ENCODE peak calls at places on chromosomes 1 and 21, in four cellular contexts. D, P, H and W are unnamed samples. For H3K9me3, the result is how much of the 10 kb centered on the place peaks cover.

GRCh38 chr1:169959696-169960095 is 66.0 kb upstream of the SCYL3 start:
- DNase-seq in D (no peak), P (no peak), H (no peak), W (no peak)

GRCh38 chr1:244576259-244576892 is 76.5 kb upstream of the DESI2 start:
- DNase-seq in D (no peak), P (no peak), H (no peak), W (no peak)

GRCh38 chr1:229381234-229381633 is 38.4 kb upstream of the CCSAP start:
- DNase-seq in D (no peak), P (no peak), H (no peak), W (no peak)

GRCh38 chr1:180562582-180562981 is 3.8 kb downstream of the OVAAL start:
- DNase-seq in D (no peak), P (no peak), H (no peak), W (no peak)

GRCh38 chr1:52970149-52970548 is 43.1 kb downstream of the SCP2 start:
- DNase-seq in D (peak), P (no peak), H (no peak), W (no peak)

GRCh38 chr21:32716486-32716885 is 11.3 kb downstream of the SYNJ1 start:
- DNase-seq in D (no peak), P (no peak), H (no peak), W (no peak)

GRCh38 chr1:27007909-27008582 is 4.6 kb downstream of the TENT5B start:
- DNase-seq in D (no peak), P (no peak), H (no peak), W (no peak)

GRCh38 chr1:183138301-183138700 is 47.8 kb upstream of the LAMC2 start:
- DNase-seq in D (no peak), P (no peak), H (no peak), W (no peak)

GRCh38 chr1:8554956-8555534 is 237.1 kb downstream of the SLC45A1 start:
- DNase-seq in D (peak), P (no peak), H (no peak), W (no peak)

GRCh38 chr21:39610705-39611104 is 2.0 kb upstream of the B3GALT5 start:
- DNase-seq in D (no peak), P (no peak), H (no peak), W (no peak)

GRCh38 chr1:109649380-109649987 is 6.4 kb upstream of the GSTM4 start:
- DNase-seq in D (peak), P (no peak), H (no peak), W (no peak)

GRCh38 chr1:1173061-1173792 is 453 bp upstream of the TTLL10 start:
- DNase-seq in D (no peak), P (no peak), H (no peak), W (no peak)

GRCh38 chr1:208520700-208521099 is 276.5 kb upstream of the PLXNA2 start:
- DNase-seq in D (no peak), P (no peak), H (no peak), W (no peak)

GRCh38 chr1:170075186-170075585 is 691 bp upstream of the KIFAP3 start:
- DNase-seq in D (no peak), P (no peak), H (no peak), W (no peak)

GRCh38 chr1:156488566-156489165 is 11.9 kb downstream of the MEF2D start:
- DNase-seq in D (no peak), P (no peak), H (no peak), W (no peak)

GRCh38 chr1:154557939-154558609 is 388 bp downstream of the UBE2Q1 start:
- DNase-seq in D (peak), P (no peak), H (no peak), W (peak)

GRCh38 chr1:95582191-95582590 is 348.2 kb downstream of the RWDD3 start:
- DNase-seq in D (no peak), P (no peak), H (no peak), W (no peak)

GRCh38 chr1:151514366-151514765 is 3.2 kb downstream of the CGN start:
- DNase-seq in D (no peak), P (no peak), H (no peak), W (no peak)

GRCh38 chr1:246579818-246580217 is 13.6 kb downstream of the CNST start:
- DNase-seq in D (no peak), P (no peak), H (no peak), W (no peak)

GRCh38 chr21:30935121-30935888 is 53.9 kb upstream of the KRTAP11-1 start:
- DNase-seq in D (no peak), P (no peak), H (no peak), W (no peak)

GRCh38 chr21:30935889-30936168 is 54.4 kb upstream of the KRTAP11-1 start:
- DNase-seq in D (no peak), P (no peak), H (no peak), W (no peak)

GRCh38 chr21:30942192-30942591 is 60.8 kb upstream of the KRTAP11-1 start:
- DNase-seq in D (no peak), P (no peak), H (no peak), W (no peak)

GRCh38 chr21:30936207-30936606 is 54.8 kb upstream of the KRTAP11-1 start:
- DNase-seq in D (no peak), P (no peak), H (no peak), W (no peak)
- H3K9me3 ChIP-seq in D (under half), P (under half), H (under half), W (under half)

GRCh38 chr1:49197081-49197480 is 420.4 kb upstream of the BEND5 start:
- DNase-seq in D (no peak), P (no peak), H (no peak), W (no peak)

GRCh38 chr1:49199564-49199963 is 422.9 kb upstream of the BEND5 start:
- DNase-seq in D (no peak), P (no peak), H (no peak), W (no peak)

DNA sequence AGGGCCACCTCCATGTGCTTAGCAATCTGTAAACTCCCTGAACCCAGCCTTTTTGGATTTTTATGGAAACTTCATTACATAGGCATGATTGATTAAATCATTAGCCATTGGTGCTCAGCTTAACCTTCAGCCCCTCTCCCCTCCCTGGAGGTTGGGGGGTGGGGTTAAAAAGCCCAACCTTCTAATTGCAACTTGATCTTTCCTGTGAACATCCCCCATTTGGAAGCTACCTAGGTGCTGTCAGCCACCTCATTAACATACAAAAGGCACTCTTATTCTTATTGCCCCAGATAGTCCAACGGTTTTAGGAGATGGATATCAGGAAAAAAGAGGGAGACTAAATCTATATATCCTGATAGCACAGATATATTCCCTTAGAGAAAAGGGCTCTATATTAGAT is 424.0 kb upstream of the BEND5 start:
- DNase-seq in D (no peak), P (no peak), H (no peak), W (no peak)
- H3K9me3 ChIP-seq in D (under half), P (under half), H (under half), W (under half)

DNA sequence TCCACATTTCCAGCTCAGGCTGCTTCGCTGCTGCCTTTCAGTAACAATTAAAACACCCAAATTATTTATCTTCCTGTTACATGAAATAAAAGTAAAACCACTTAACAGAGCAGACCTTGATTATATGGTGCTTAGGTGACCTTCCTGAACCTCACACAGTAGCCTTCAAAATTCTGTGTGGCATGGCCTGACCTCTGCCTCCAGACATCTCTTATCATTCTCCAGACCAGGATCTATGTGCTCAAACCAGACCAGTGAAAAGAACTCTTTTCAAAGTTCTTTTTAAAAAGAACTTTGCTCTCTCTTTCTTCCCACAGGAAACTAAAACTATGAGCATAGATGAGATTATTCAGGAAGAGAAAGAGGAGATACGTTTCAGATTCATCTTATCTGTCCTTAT is 37.8 kb downstream of the KIAA0319L start:
- DNase-seq in D (no peak), P (no peak), H (no peak), W (no peak)
- H3K9me3 ChIP-seq in D (under half), P (under half), H (under half), W (under half)

GRCh38 chr1:2800664-2801045 is 838 bp downstream of the TTC34 start:
- DNase-seq in D (no peak), P (no peak), H (no peak), W (no peak)

GRCh38 chr1:2797741-2798016 is 3.8 kb downstream of the TTC34 start:
- DNase-seq in D (no peak), P (no peak), H (no peak), W (no peak)

GRCh38 chr1:2799811-2800663 is 1.5 kb downstream of the TTC34 start:
- DNase-seq in D (no peak), P (no peak), H (no peak), W (no peak)

GRCh38 chr1:2796890-2797740 is 4.4 kb downstream of the TTC34 start:
- DNase-seq in D (no peak), P (no peak), H (no peak), W (peak)

DNA sequence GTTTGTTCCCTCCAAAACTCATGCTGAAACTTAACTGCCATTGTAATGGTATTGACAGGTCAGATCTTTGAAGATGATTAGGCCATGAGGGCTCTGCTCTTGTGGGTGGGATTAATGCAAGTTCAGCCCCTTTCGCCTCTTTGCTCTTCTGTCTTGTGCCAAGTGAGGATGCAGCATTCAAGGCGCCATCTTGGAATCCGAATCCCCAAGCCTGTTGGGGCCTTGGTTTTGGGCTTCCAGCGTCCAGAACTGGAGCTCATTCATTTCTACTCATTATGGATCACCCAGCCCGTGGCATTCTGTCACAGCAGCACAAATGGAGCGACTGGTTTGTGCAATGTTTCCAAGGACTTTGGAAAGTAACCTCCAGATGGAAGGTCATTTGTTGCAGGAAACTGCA is 5.6 kb downstream of the TTC34 start:
- DNase-seq in D (no peak), P (no peak), H (no peak), W (no peak)
- H3K9me3 ChIP-seq in D (under half), P (half or more), H (under half), W (under half)

GRCh38 chr1:73100216-73100615 is 817.9 kb upstream of the NEGR1 start:
- DNase-seq in D (no peak), P (no peak), H (no peak), W (no peak)

GRCh38 chr1:73106931-73107330 is 824.6 kb upstream of the NEGR1 start:
- DNase-seq in D (no peak), P (no peak), H (no peak), W (no peak)

GRCh38 chr1:73105755-73106154 is 823.4 kb upstream of the NEGR1 start:
- DNase-seq in D (no peak), P (no peak), H (no peak), W (no peak)

GRCh38 chr1:73104749-73105148 is 822.4 kb upstream of the NEGR1 start:
- DNase-seq in D (no peak), P (no peak), H (no peak), W (no peak)
- H3K9me3 ChIP-seq in D (under half), P (under half), H (under half), W (under half)